ENCODE peak calls at places on chromosome 12, in ten cellular contexts. I is activated effector memory CD4-positive, alpha-beta T cell treated with anti-CD3 and anti-CD28 coated beads, Interleukin-2, amount 50 U/mL, for 16 hours; Y is HS-27A; M is stimulated activated CD8-positive, alpha-beta memory T cell treated with anti-CD3 and anti-CD28 coated beads, Interleukin-4, amount 100 ng/mL, for 24 hours; Q is activated T-helper 1 cell treated with anti-CD3 and anti-CD28 coated beads, Interleukin-12 subunit alpha, Interleukin-12 subunit beta, Interleukin-2, Interleukin-4 antibody, amounts not matched to agents 30 ng/mL and 10 ng/mL and 1 ng/mL, durations not matched to agents 14 hours and 24 hours and 36 hours; H is GM12891; L is mesendoderm; R is AG09319; J is amniotic stem cell; S is neural crest cell. A is an unnamed sample.

GRCh38 chr12:104985206-104985605 is 910 bp upstream of the NOPCHAP1 start:
- DNase-seq in I (no peak), Y (no peak), M (no peak), Q (no peak), H (no peak), L (no peak), R (no peak), J (no peak), S (no peak), A (no peak)

GRCh38 chr12:12128665-12129064 is 57.9 kb downstream of the BCL2L14 start:
- DNase-seq in I (no peak), Y (no peak), M (no peak), Q (no peak), H (no peak), L (no peak), R (no peak), J (no peak), S (no peak), A (no peak)

GRCh38 chr12:121767525-121768016 is 25.9 kb downstream of the RHOF start:
- DNase-seq in I (no peak), Y (no peak), M (no peak), Q (no peak), H (no peak), L (no peak), R (no peak), J (no peak), S (no peak), A (no peak)

GRCh38 chr12:52920937-52921336 is 16.1 kb upstream of the KRT8 start:
- DNase-seq in I (no peak), Y (no peak), M (no peak), Q (no peak), H (no peak), L (peak), R (no peak), J (no peak), S (no peak), A (peak)

GRCh38 chr12:120227233-120228040 is 26.5 kb upstream of the RPLP0 start:
- DNase-seq in I (no peak), Y (no peak), M (no peak), Q (no peak), H (no peak), L (no peak), R (no peak), J (no peak), S (no peak), A (no peak)

GRCh38 chr12:131018221-131018620 is 64.5 kb downstream of the ADGRD1 start:
- DNase-seq in I (no peak), Y (no peak), M (no peak), Q (no peak), H (no peak), L (no peak), R (no peak), J (no peak), S (no peak), A (no peak)

GRCh38 chr12:65822732-65823480 is 1.4 kb upstream of the HMGA2 start:
- DNase-seq in I (no peak), Y (no peak), M (no peak), Q (no peak), H (no peak), L (peak), R (peak), J (no peak), S (peak), A (peak)

GRCh38 chr12:20030847-20031246 is 337.5 kb upstream of the PDE3A start:
- DNase-seq in I (no peak), Y (no peak), M (no peak), Q (no peak), H (no peak), L (peak), R (no peak), J (no peak), S (no peak), A (peak)

GRCh38 chr12:122244565-122245371 is 18.9 kb upstream of the DIABLO start:
- DNase-seq in I (peak), Y (no peak), M (no peak), Q (no peak), H (no peak), L (no peak), R (no peak), J (no peak), S (no peak), A (no peak)

GRCh38 chr12:62191747-62192485 is 68.3 kb upstream of the USP15 start:
- DNase-seq in I (peak), Y (no peak), M (no peak), Q (no peak), H (peak), L (peak), R (no peak), J (peak), S (no peak), A (peak)

GRCh38 chr12:3496964-3497363 is 6.0 kb downstream of the PRMT8 start:
- DNase-seq in I (no peak), Y (no peak), M (no peak), Q (no peak), H (no peak), L (peak), R (no peak), J (no peak), S (no peak), A (peak)

GRCh38 chr12:30098677-30099076 is 314.9 kb upstream of the TMTC1 start:
- DNase-seq in I (no peak), Y (no peak), M (no peak), Q (no peak), H (no peak), L (peak), R (no peak), J (no peak), S (no peak), A (peak)

GRCh38 chr12:86081798-86082197 is 174.4 kb downstream of the MGAT4C start:
- DNase-seq in I (no peak), Y (no peak), M (no peak), Q (no peak), H (no peak), L (no peak), R (no peak), J (no peak), S (no peak), A (no peak)

GRCh38 chr12:117972341-117972740 is 3.6 kb upstream of the KSR2 start:
- DNase-seq in I (no peak), Y (no peak), M (no peak), Q (no peak), H (no peak), L (no peak), R (no peak), J (no peak), S (no peak), A (no peak)

GRCh38 chr12:52050116-52050770 is 999 bp upstream of the NR4A1 start:
- DNase-seq in I (no peak), Y (no peak), M (no peak), Q (no peak), H (no peak), L (peak), R (no peak), J (no peak), S (peak), A (peak)

GRCh38 chr12:127729381-127729780 is 537.6 kb upstream of the TMEM132C start:
- DNase-seq in I (no peak), Y (no peak), M (no peak), Q (no peak), H (no peak), L (no peak), R (no peak), J (no peak), S (no peak), A (no peak)

GRCh38 chr12:112283541-112283940 is 98.7 kb downstream of the HECTD4 start:
- DNase-seq in I (no peak), Y (no peak), M (no peak), Q (no peak), H (no peak), L (no peak), R (no peak), J (no peak), S (no peak), A (no peak)

GRCh38 chr12:100539209-100539608 is 34.3 kb upstream of the GAS2L3 start:
- DNase-seq in I (no peak), Y (no peak), M (peak), Q (no peak), H (no peak), L (peak), R (no peak), J (no peak), S (peak), A (peak)

GRCh38 chr12:26278666-26279065 is 83.3 kb downstream of the SSPN start:
- DNase-seq in I (no peak), Y (no peak), M (no peak), Q (no peak), H (no peak), L (no peak), R (no peak), J (no peak), S (no peak), A (no peak)

GRCh38 chr12:104064842-104065441 is 611 bp downstream of the HCFC2 start:
- DNase-seq in I (no peak), Y (no peak), M (no peak), Q (no peak), H (no peak), L (peak), R (no peak), J (no peak), S (no peak), A (peak)

GRCh38 chr12:58818546-58818945 is 101.8 kb downstream of the LRIG3 start:
- DNase-seq in I (no peak), Y (no peak), M (no peak), Q (no peak), H (no peak), L (no peak), R (no peak), J (no peak), S (no peak), A (no peak)

GRCh38 chr12:45130881-45131281 is 80.0 kb upstream of the DBX2 start:
- DNase-seq in I (peak), Y (peak), M (no peak), Q (peak), H (peak), L (peak), R (peak), J (peak), S (peak), A (peak)

GRCh38 chr12:3976351-3976938 is 103.2 kb upstream of the PARP11 start:
- DNase-seq in I (no peak), Y (no peak), M (no peak), Q (no peak), H (no peak), L (no peak), R (no peak), J (no peak), S (no peak), A (no peak)

GRCh38 chr12:32211769-32212156 is 105.1 kb downstream of the BICD1 start:
- DNase-seq in I (no peak), Y (no peak), M (no peak), Q (no peak), H (no peak), L (no peak), R (no peak), J (no peak), S (no peak), A (no peak)

GRCh38 chr12:89390802-89391673 is 38.7 kb upstream of the DUSP6 start:
- DNase-seq in I (no peak), Y (no peak), M (no peak), Q (no peak), H (no peak), L (no peak), R (no peak), J (no peak), S (no peak), A (no peak)